ENCODE peak calls at places on chromosomes 6 and 20, in ten cellular contexts. V, B, H, D, C, R, Z, U, W and T are unnamed samples.

GRCh38 chr6:91031581-91031980 is 444.7 kb upstream of the MAP3K7 start:
- DNase-seq in V (no peak), B (no peak), H (no peak), D (no peak), C (no peak), R (no peak), Z (no peak), U (no peak), W (no peak), T (no peak)

GRCh38 chr6:7050911-7051779 is 56.6 kb upstream of the RREB1 start:
- DNase-seq in V (peak), B (no peak), H (peak), D (peak), C (peak), R (peak), Z (no peak), U (peak), W (peak), T (no peak)

GRCh38 chr6:160000280-160000704 is 31.4 kb downstream of the IGF2R start:
- DNase-seq in V (peak), B (no peak), H (no peak), D (no peak), C (no peak), R (no peak), Z (no peak), U (no peak), W (no peak), T (peak)

GRCh38 chr6:117906905-117907599 is at the start of gene SLC35F1:
- DNase-seq in V (no peak), B (no peak), H (peak), D (peak), C (peak), R (no peak), Z (peak), U (peak), W (no peak), T (no peak)

GRCh38 chr6:96862560-96862959 is 25.3 kb upstream of the GPR63 start:
- DNase-seq in V (no peak), B (no peak), H (no peak), D (no peak), C (no peak), R (no peak), Z (no peak), U (no peak), W (no peak), T (no peak)

GRCh38 chr6:36204068-36204753 is 7.7 kb downstream of the BRPF3 start:
- DNase-seq in V (no peak), B (peak), H (peak), D (no peak), C (no peak), R (no peak), Z (no peak), U (no peak), W (no peak), T (no peak)

GRCh38 chr6:140850438-140850837 is 1282.3 kb upstream of the GJE1 start:
- DNase-seq in V (peak), B (no peak), H (no peak), D (no peak), C (peak), R (no peak), Z (no peak), U (peak), W (no peak), T (no peak)

GRCh38 chr6:152635949-152636674 is 1.1 kb downstream of the SYNE1 start:
- DNase-seq in V (peak), B (no peak), H (no peak), D (peak), C (peak), R (peak), Z (peak), U (peak), W (no peak), T (no peak)

GRCh38 chr6:53119772-53120409 is 28.8 kb downstream of the GCM1 start:
- DNase-seq in V (peak), B (no peak), H (no peak), D (no peak), C (peak), R (no peak), Z (no peak), U (peak), W (peak), T (no peak)

GRCh38 chr6:119865466-119866350 is 516.1 kb upstream of the MAN1A1 start:
- DNase-seq in V (no peak), B (no peak), H (no peak), D (no peak), C (no peak), R (no peak), Z (no peak), U (no peak), W (no peak), T (no peak)

GRCh38 chr6:90110971-90111370 is 185.7 kb downstream of the BACH2 start:
- DNase-seq in V (no peak), B (peak), H (peak), D (no peak), C (no peak), R (no peak), Z (no peak), U (no peak), W (no peak), T (no peak)

GRCh38 chr20:8303651-8304050 is 171.6 kb downstream of the PLCB1 start:
- DNase-seq in V (no peak), B (no peak), H (no peak), D (no peak), C (no peak), R (no peak), Z (no peak), U (no peak), W (no peak), T (no peak)

GRCh38 chr6:63904844-63905243 is 269.2 kb downstream of the PHF3 start:
- DNase-seq in V (peak), B (no peak), H (no peak), D (no peak), C (peak), R (no peak), Z (no peak), U (peak), W (no peak), T (no peak)

GRCh38 chr6:137389150-137389664 is 105.0 kb downstream of the OLIG3 start:
- DNase-seq in V (peak), B (peak), H (peak), D (no peak), C (no peak), R (no peak), Z (peak), U (no peak), W (no peak), T (no peak)

GRCh38 chr6:3163248-3163594 is 5.9 kb upstream of the TUBB2A start:
- DNase-seq in V (no peak), B (no peak), H (no peak), D (no peak), C (no peak), R (no peak), Z (no peak), U (no peak), W (no peak), T (no peak)

GRCh38 chr6:153538491-153538890 is 407.4 kb upstream of the RGS17 start:
- DNase-seq in V (no peak), B (no peak), H (no peak), D (no peak), C (no peak), R (no peak), Z (no peak), U (no peak), W (no peak), T (no peak)